ENCODE peak calls at places on chromosomes 6 and 20, in five cellular contexts. One of them, this sample, is unnamed. For H3K4me1, the result is how much of the 10 kb centered on the place peaks cover.

GRCh38 chr20:3080939-3081388 is 3.6 kb downstream of the AVP start:
- DNase-seq in uterus: no peak
- DNase-seq in endothelial cell of umbilical vein: peak
- DNase-seq in HCT116: no peak
- DNase-seq in mucosa of descending colon: no peak
- DNase-seq in this sample: peak

GRCh38 chr6:43608310-43608763 is 20.7 kb downstream of the GTPBP2 start:
- DNase-seq in uterus: peak
- DNase-seq in endothelial cell of umbilical vein: peak
- DNase-seq in HCT116: peak
- DNase-seq in mucosa of descending colon: no peak
- DNase-seq in this sample: peak

GRCh38 chr6:26754212-26754611 is 94.7 kb upstream of the ZNF322 start:
- DNase-seq in uterus: no peak
- DNase-seq in endothelial cell of umbilical vein: no peak
- DNase-seq in HCT116: no peak
- DNase-seq in mucosa of descending colon: no peak
- DNase-seq in this sample: no peak

GRCh38 chr20:11212288-11212687 is 538.5 kb upstream of the JAG1 start:
- DNase-seq in uterus: no peak
- DNase-seq in endothelial cell of umbilical vein: no peak
- DNase-seq in HCT116: no peak
- DNase-seq in mucosa of descending colon: no peak
- DNase-seq in this sample: no peak

GRCh38 chr6:77038801-77039200 is 424.5 kb downstream of the HTR1B start:
- DNase-seq in uterus: no peak
- DNase-seq in endothelial cell of umbilical vein: no peak
- DNase-seq in HCT116: no peak
- DNase-seq in mucosa of descending colon: no peak
- DNase-seq in this sample: no peak

GRCh38 chr6:159595173-159595572 is 97.9 kb downstream of the SOD2 start:
- DNase-seq in uterus: no peak
- DNase-seq in endothelial cell of umbilical vein: peak
- DNase-seq in HCT116: peak
- DNase-seq in mucosa of descending colon: no peak
- DNase-seq in this sample: no peak

GRCh38 chr20:16514145-16514544 is 59.1 kb downstream of the KIF16B start:
- DNase-seq in uterus: no peak
- DNase-seq in endothelial cell of umbilical vein: no peak
- DNase-seq in HCT116: no peak
- DNase-seq in mucosa of descending colon: no peak
- DNase-seq in this sample: no peak

GRCh38 chr6:153096792-153097191 is 34.3 kb downstream of the RGS17 start:
- DNase-seq in uterus: no peak
- DNase-seq in endothelial cell of umbilical vein: no peak
- DNase-seq in HCT116: no peak
- DNase-seq in mucosa of descending colon: no peak
- DNase-seq in this sample: no peak

GRCh38 chr20:48040491-48040890 is 255.2 kb upstream of the SULF2 start:
- DNase-seq in uterus: no peak
- DNase-seq in endothelial cell of umbilical vein: no peak
- DNase-seq in HCT116: no peak
- DNase-seq in mucosa of descending colon: no peak
- DNase-seq in this sample: no peak

GRCh38 chr6:112311950-112312547 is 35.1 kb upstream of the RFPL4B start:
- DNase-seq in uterus: no peak
- DNase-seq in endothelial cell of umbilical vein: peak
- DNase-seq in HCT116: no peak
- DNase-seq in mucosa of descending colon: no peak
- DNase-seq in this sample: no peak

GRCh38 chr20:44038681-44039123 is 124.0 kb downstream of the TOX2 start:
- DNase-seq in uterus: no peak
- DNase-seq in endothelial cell of umbilical vein: no peak
- DNase-seq in HCT116: no peak
- DNase-seq in mucosa of descending colon: no peak
- DNase-seq in this sample: no peak

GRCh38 chr6:25655746-25656145 is 3.7 kb downstream of the SCGN start:
- DNase-seq in uterus: no peak
- DNase-seq in endothelial cell of umbilical vein: no peak
- DNase-seq in HCT116: no peak
- DNase-seq in mucosa of descending colon: no peak
- DNase-seq in this sample: no peak

GRCh38 chr20:50632236-50632635 is 59.1 kb downstream of the RIPOR3 start:
- DNase-seq in uterus: no peak
- DNase-seq in endothelial cell of umbilical vein: no peak
- DNase-seq in HCT116: no peak
- DNase-seq in mucosa of descending colon: no peak
- DNase-seq in this sample: no peak

GRCh38 chr6:70375166-70375565 is 38.1 kb upstream of the FAM135A start:
- DNase-seq in uterus: no peak
- DNase-seq in endothelial cell of umbilical vein: no peak
- DNase-seq in HCT116: no peak
- DNase-seq in mucosa of descending colon: no peak
- DNase-seq in this sample: no peak

GRCh38 chr6:158825951-158826306 is 6.8 kb upstream of the EZR start:
- DNase-seq in uterus: peak
- DNase-seq in endothelial cell of umbilical vein: no peak
- DNase-seq in HCT116: no peak
- DNase-seq in mucosa of descending colon: no peak
- DNase-seq in this sample: no peak

GRCh38 chr6:148867851-148868250 is 121.0 kb downstream of the UST start:
- DNase-seq in uterus: no peak
- DNase-seq in endothelial cell of umbilical vein: no peak
- DNase-seq in HCT116: no peak
- DNase-seq in mucosa of descending colon: no peak
- DNase-seq in this sample: no peak

GRCh38 chr6:36657942-36658544 is 20.5 kb upstream of the CDKN1A start:
- DNase-seq in uterus: no peak
- DNase-seq in endothelial cell of umbilical vein: no peak
- DNase-seq in HCT116: no peak
- DNase-seq in mucosa of descending colon: no peak
- DNase-seq in this sample: no peak
- H3K4me1 ChIP-seq in uterus: under half
- H3K4me1 ChIP-seq in endothelial cell of umbilical vein: under half
- H3K4me1 ChIP-seq in HCT116: under half
- H3K4me1 ChIP-seq in mucosa of descending colon: under half
- H3K4me1 ChIP-seq in this sample: under half

GRCh38 chr20:4569092-4569491 is 152.6 kb upstream of the PRND start:
- DNase-seq in uterus: no peak
- DNase-seq in endothelial cell of umbilical vein: no peak
- DNase-seq in HCT116: no peak
- DNase-seq in mucosa of descending colon: no peak
- DNase-seq in this sample: no peak
- TF ChIP-seq CTCF in uterus: no peak
- TF ChIP-seq CTCF in endothelial cell of umbilical vein: peak
- TF ChIP-seq CTCF in HCT116: no peak
- TF ChIP-seq CTCF in mucosa of descending colon: no peak
- TF ChIP-seq CTCF in this sample: no peak

GRCh38 chr6:68069921-68070709 is 565.0 kb upstream of the ADGRB3 start:
- DNase-seq in uterus: no peak
- DNase-seq in endothelial cell of umbilical vein: no peak
- DNase-seq in HCT116: no peak
- DNase-seq in mucosa of descending colon: no peak
- DNase-seq in this sample: no peak
- H3K4me1 ChIP-seq in uterus: under half
- H3K4me1 ChIP-seq in endothelial cell of umbilical vein: under half
- H3K4me1 ChIP-seq in HCT116: under half
- H3K4me1 ChIP-seq in mucosa of descending colon: under half
- H3K4me1 ChIP-seq in this sample: under half

DNA sequence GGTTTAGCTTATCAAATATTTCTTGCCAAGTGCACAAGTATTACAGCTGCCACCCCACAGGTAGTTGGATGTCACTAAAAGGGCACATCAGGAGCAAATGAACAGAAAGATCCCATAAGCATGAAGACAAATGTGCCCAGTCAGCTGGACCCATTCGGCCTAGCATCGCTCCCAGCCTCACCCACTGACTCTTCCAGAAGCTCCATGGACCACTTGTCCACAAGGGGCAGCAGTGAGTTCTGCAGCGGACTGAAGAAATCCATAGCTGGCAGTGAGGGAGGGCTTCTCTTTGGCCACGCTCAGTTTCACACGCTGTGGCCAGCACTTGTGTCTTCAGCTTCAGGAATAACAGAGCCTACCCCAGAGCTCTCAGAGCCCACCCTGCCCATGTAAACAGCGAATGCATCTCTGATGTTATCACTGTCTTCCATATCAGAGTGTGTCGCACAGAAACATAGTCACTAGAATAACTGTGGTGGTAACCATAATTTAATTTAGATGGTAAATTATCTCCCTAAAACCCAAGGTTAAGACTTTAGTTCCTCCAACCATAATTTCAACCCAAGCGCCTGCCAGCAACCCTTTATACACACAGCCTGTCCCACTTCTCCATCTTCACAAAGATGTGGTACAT is 15.8 kb downstream of the CGA start:
- DNase-seq in uterus: peak
- DNase-seq in endothelial cell of umbilical vein: peak
- DNase-seq in HCT116: peak
- DNase-seq in mucosa of descending colon: no peak
- DNase-seq in this sample: peak
- TF ChIP-seq CTCF in uterus: peak
- TF ChIP-seq CTCF in endothelial cell of umbilical vein: peak
- TF ChIP-seq CTCF in HCT116: peak
- TF ChIP-seq CTCF in mucosa of descending colon: peak
- TF ChIP-seq CTCF in this sample: peak

GRCh38 chr20:31674895-31675827 is 37.4 kb downstream of the COX4I2 start:
- DNase-seq in uterus: peak
- DNase-seq in endothelial cell of umbilical vein: peak
- DNase-seq in HCT116: no peak
- DNase-seq in mucosa of descending colon: peak
- DNase-seq in this sample: peak
- H3K4me1 ChIP-seq in uterus: under half
- H3K4me1 ChIP-seq in endothelial cell of umbilical vein: half or more
- H3K4me1 ChIP-seq in HCT116: half or more
- H3K4me1 ChIP-seq in mucosa of descending colon: under half
- H3K4me1 ChIP-seq in this sample: half or more

DNA sequence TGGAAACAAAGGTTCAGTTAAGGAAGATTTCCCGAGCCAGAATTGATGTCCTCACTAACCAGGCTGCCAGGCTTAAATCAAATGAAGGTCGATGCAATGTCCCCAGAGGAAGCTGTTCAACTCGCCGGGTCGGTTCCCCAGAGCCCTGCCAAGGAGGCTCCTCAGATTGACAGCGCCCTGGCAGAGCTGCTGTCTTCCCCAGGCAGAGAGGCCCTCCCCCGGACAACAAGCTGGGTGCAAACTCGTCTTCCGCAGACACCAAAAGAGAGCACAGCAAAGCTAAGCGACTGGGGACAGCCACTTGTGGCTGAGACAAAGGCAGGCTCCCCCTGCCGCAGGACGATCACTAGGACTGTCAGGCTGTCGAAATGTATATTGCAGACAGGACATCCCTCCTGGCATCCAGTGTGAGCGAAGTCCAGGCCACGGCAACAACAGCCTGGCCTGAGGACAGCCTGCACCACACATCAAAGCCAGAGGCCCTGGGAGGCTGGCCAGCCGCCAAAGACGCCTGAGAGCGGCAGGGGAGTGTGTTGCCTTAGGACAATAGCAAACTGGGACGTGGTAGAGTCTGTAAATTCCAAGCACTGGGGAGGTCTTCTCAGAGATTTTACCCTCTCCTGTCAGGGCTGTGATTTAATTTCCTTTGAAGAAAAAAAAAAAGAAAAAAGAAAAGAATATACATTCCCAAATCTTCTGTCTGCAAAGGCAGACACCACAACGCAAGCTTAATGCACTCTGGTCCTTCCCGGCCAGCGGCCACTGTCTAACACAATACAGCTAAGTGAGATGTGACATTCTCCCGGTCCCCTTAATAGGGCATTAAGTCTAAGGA is 99.1 kb downstream of the HIVEP2 start:
- DNase-seq in uterus: peak
- DNase-seq in endothelial cell of umbilical vein: peak
- DNase-seq in HCT116: peak
- DNase-seq in mucosa of descending colon: peak
- DNase-seq in this sample: peak
- TF ChIP-seq CTCF in uterus: no peak
- TF ChIP-seq CTCF in endothelial cell of umbilical vein: no peak
- TF ChIP-seq CTCF in HCT116: no peak
- TF ChIP-seq CTCF in mucosa of descending colon: no peak
- TF ChIP-seq CTCF in this sample: no peak

GRCh38 chr6:53284901-53285300 is 63.8 kb downstream of the ELOVL5 start:
- DNase-seq in uterus: no peak
- DNase-seq in endothelial cell of umbilical vein: no peak
- DNase-seq in HCT116: no peak
- DNase-seq in mucosa of descending colon: no peak
- DNase-seq in this sample: no peak
- H3K4me1 ChIP-seq in uterus: under half
- H3K4me1 ChIP-seq in endothelial cell of umbilical vein: under half
- H3K4me1 ChIP-seq in HCT116: under half
- H3K4me1 ChIP-seq in mucosa of descending colon: under half
- H3K4me1 ChIP-seq in this sample: under half

DNA sequence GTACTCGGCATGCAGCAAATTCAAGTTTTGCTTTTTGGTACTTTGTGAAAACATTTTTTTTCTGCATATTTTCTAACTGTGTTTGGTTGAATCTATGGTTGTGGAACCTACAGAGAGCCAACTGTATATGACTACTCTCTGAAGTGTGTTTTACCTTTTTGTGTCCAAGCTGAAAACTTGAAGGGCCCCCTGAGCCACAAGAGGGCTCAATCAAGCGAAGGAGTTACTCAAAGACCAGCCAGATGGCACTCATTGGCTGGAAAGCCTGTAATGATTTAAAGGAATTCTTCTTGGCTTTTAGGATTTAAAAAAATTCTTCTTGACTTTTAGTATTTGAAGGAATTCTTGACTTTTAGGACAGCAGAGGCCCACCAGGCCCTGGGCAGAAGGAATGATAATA is 27.0 kb upstream of the ECI2 start:
- DNase-seq in uterus: no peak
- DNase-seq in endothelial cell of umbilical vein: no peak
- DNase-seq in HCT116: no peak
- DNase-seq in mucosa of descending colon: no peak
- DNase-seq in this sample: no peak
- TF ChIP-seq CTCF in uterus: no peak
- TF ChIP-seq CTCF in endothelial cell of umbilical vein: no peak
- TF ChIP-seq CTCF in HCT116: peak
- TF ChIP-seq CTCF in mucosa of descending colon: no peak
- TF ChIP-seq CTCF in this sample: no peak

DNA sequence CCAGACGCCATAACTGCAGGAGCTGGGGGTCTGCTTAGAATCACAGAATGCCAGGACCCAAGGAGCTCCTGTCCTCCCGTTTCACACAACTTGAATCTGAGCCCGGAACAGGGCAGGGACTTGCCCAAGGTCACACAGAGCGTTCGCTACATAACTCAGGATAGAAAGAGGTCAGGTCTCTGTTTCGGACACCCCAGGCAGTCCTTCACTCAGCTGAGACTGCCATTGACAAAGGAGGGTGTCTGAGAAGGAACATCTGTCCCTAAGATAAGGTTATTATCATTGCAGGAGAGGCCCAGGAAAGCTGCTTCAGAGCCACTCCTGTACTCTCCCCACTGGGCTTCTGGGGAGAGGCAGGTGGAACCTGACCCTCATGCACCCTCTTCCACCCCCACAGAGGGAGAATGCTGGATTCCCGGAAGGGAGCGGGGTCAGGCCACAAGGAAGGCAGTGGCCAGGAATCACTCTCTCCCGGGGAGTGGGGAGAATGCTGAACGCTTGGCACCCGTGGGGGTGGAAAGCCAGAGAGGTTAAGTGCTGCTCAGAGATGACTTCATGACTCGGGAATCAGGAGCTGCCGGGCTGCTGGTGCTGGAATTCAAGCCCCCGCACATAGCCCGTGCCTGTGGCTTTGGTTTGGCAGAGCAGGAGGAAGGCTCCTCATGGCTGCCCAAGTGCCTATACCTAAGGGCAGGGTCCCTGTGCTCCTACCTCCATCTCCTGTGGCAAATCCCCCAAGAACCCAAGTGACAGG is 10.7 kb downstream of the SDC4 start:
- DNase-seq in uterus: peak
- DNase-seq in endothelial cell of umbilical vein: no peak
- DNase-seq in HCT116: no peak
- DNase-seq in mucosa of descending colon: peak
- DNase-seq in this sample: peak
- H3K4me1 ChIP-seq in uterus: under half
- H3K4me1 ChIP-seq in endothelial cell of umbilical vein: under half
- H3K4me1 ChIP-seq in HCT116: half or more
- H3K4me1 ChIP-seq in mucosa of descending colon: half or more
- H3K4me1 ChIP-seq in this sample: half or more

This sample was measured in body of pancreas.